ENCODE peak calls at places on chromosomes 16 and 17, in seven cellular contexts. H, P, R, C, M, J and F are unnamed samples.

GRCh38 chr16:75267631-75268264 is 16.3 kb upstream of the BCAR1 start:
- DNase-seq in J (peak; percentile 76), P (peak; percentile 56), R (peak; percentile 71), C (no peak), H (peak; percentile 28), M (no peak), F (no peak)

GRCh38 chr17:48878920-48879898 is 13.4 kb upstream of the ATP5MC1 start:
- DNase-seq in J (no peak), M (peak; percentile 79), R (peak; percentile 59), P (no peak), C (peak; percentile 70), H (peak; percentile 77), F (peak; percentile 53)

GRCh38 chr17:63550816-63551639 is 751 bp downstream of the DCAF7 start:
- DNase-seq in R (peak; percentile 70), C (no peak), P (no peak), H (peak; percentile 16), J (no peak), M (peak; percentile 40), F (no peak)

GRCh38 chr16:57797526-57798266 is 4.6 kb downstream of the KIFC3 start:
- DNase-seq in M (no peak), R (no peak), P (no peak), H (no peak), J (peak; percentile 49), C (peak; percentile 73), F (no peak)

GRCh38 chr17:42759982-42760651 is 910 bp upstream of the RAMP2 start:
- DNase-seq in C (peak; percentile 40), J (no peak), M (no peak), R (no peak), P (no peak), H (no peak), F (no peak)

GRCh38 chr17:70168044-70168978 is 1.0 kb upstream of the KCNJ2 start:
- DNase-seq in H (peak; percentile 70), C (peak; percentile 39), P (peak; percentile 74), M (peak; percentile 55), R (peak; percentile 63), J (peak; percentile 50), F (no peak)

GRCh38 chr16:29844575-29845331 is 18.3 kb downstream of the CDIPT start:
- DNase-seq in H (peak; percentile 69), C (no peak), J (peak; percentile 56), P (no peak), M (peak; percentile 78), R (no peak), F (no peak)

GRCh38 chr17:55564077-55564476 is 52.8 kb upstream of the SMIM36 start:
- DNase-seq in J (no peak), M (no peak), H (peak; percentile 51), P (no peak), R (no peak), C (no peak), F (no peak)

GRCh38 chr17:28367641-28368305 is 2.3 kb downstream of the VTN start:
- DNase-seq in J (no peak), P (no peak), R (no peak), C (no peak), M (no peak), H (no peak), F (no peak)

GRCh38 chr16:65054457-65054856 is 67.4 kb downstream of the CDH11 start:
- DNase-seq in R (no peak), M (no peak), J (no peak), H (peak; percentile 50), C (no peak), P (no peak), F (no peak)

GRCh38 chr16:89325861-89326471 is 108.5 kb downstream of the ZNF778 start:
- DNase-seq in C (peak; percentile 61), R (no peak), H (peak; percentile 90), P (peak; percentile 62), M (peak; percentile 84), J (no peak), F (no peak)

GRCh38 chr16:8673611-8674412 is 605 bp upstream of the ABAT start:
- DNase-seq in P (no peak), H (peak; percentile 5), M (no peak), R (no peak), J (no peak), C (no peak), F (no peak)
- H3K4me3 ChIP-seq in P (peak overlapping the region; percentile 78), H (peak overlapping the region; percentile 62), M (peak overlapping the region; percentile 51), R (peak overlapping the region; percentile 68), J (peak overlapping the region; percentile 76), C (peak overlapping the region; percentile 77), F (peak overlapping the region; percentile 79)

GRCh38 chr17:76926237-76926866 is 58.1 kb downstream of the MGAT5B start:
- DNase-seq in H (no peak), P (no peak), R (no peak), M (no peak), C (no peak), J (no peak), F (no peak)
- TF ChIP-seq CTCF in H (no peak), P (no peak), R (no peak), M (no peak), C (no peak), J (no peak), F (no peak)

GRCh38 chr16:53064179-53064578 is 9.4 kb downstream of the CHD9 start:
- DNase-seq in P (no peak), R (no peak), J (no peak), H (no peak), C (no peak), M (no peak), F (no peak)
- H3K4me3 ChIP-seq in P (no peak overlapping the region), R (no peak overlapping the region), J (no peak overlapping the region), H (no peak overlapping the region), C (no peak overlapping the region), M (no peak overlapping the region), F (no peak overlapping the region)

GRCh38 chr17:1769826-1770477 is 8.1 kb downstream of the SERPINF1 start:
- DNase-seq in C (no peak), M (no peak), R (no peak), J (no peak), H (no peak), P (no peak), F (no peak)

GRCh38 chr17:1765576-1765975 is 3.7 kb downstream of the SERPINF1 start:
- DNase-seq in P (no peak), R (no peak), J (no peak), H (no peak), M (no peak), C (no peak), F (no peak)

GRCh38 chr17:1764274-1764673 is 2.4 kb downstream of the SERPINF1 start:
- DNase-seq in R (peak; percentile 62), M (peak; percentile 96), J (peak; percentile 77), C (peak; percentile 96), P (no peak), H (peak; percentile 96), F (peak; percentile 48)

GRCh38 chr17:1766382-1767135 is 4.7 kb downstream of the SERPINF1 start:
- DNase-seq in P (no peak), H (no peak), C (no peak), M (peak; percentile 30), J (no peak), R (peak; percentile 41), F (no peak)

GRCh38 chr17:1767358-1767757 is 5.5 kb downstream of the SERPINF1 start:
- DNase-seq in P (no peak), H (no peak), R (no peak), M (no peak), C (no peak), J (peak; percentile 61), F (no peak)
- TF ChIP-seq CTCF in P (no peak), H (no peak), R (no peak), M (no peak), C (no peak), J (peak; percentile 27), F (no peak)

GRCh38 chr17:40448639-40449261 is 5.5 kb downstream of the IGFBP4 start:
- DNase-seq in R (no peak), H (peak; percentile 45), M (peak; percentile 38), J (no peak), C (no peak), P (no peak), F (no peak)
- H3K4me3 ChIP-seq in R (no peak overlapping the region), H (peak overlapping the region; percentile 95), M (no peak overlapping the region), J (peak overlapping the region; percentile 78), C (no peak overlapping the region), P (no peak overlapping the region), F (no peak overlapping the region)

DNA sequence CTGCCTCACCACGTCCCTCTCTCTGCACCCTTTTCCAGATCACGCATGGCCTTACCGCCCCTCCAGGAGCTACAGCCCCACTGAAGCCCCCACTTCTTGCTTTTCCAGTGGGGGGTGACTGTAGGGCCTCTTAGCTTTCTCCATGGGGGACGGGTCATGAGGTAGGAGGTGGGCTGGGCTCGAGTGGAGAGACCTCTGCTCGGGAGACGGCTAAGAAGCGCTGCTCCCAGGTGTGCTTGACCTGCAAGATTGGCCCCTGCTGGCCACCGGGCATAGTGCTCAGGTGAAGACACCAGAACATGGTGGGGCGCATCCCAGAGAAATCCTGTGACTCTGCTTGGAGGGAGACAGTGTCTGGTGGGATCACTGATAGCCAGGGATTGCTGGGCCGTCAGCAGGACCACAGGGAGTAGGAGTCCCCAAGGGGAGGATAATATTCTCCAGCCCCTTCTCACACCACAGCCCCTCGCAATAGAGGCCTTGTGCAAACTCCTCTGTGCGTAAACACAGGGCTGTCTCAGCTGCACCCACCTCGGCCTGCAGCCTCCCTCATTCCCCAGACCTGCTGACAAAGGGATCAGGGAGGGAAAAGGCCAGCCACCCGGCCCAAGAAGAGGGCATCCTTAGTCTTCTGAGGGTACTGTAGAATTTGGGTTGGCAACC is 8.9 kb upstream of the GALK1 start:
- DNase-seq in C (no peak), P (peak; percentile 29), H (no peak), R (no peak), M (no peak), J (no peak), F (no peak)
- TF ChIP-seq CTCF in C (peak; percentile 19), P (no peak), H (no peak), R (no peak), M (no peak), J (no peak), F (peak; percentile 7)

GRCh38 chr17:16486373-16487250 is 5.4 kb downstream of the LRRC75A start:
- DNase-seq in P (peak; percentile 83), M (peak; percentile 74), C (no peak), H (peak; percentile 77), J (peak; percentile 87), R (peak; percentile 71), F (no peak)
- H3K4me3 ChIP-seq in P (peak overlapping the region; percentile 41), M (no peak overlapping the region), C (no peak overlapping the region), H (peak overlapping the region; percentile 9), J (peak overlapping the region; percentile 37), R (peak overlapping the region; percentile 14), F (no peak overlapping the region)